ENCODE peak calls at places on chromosomes 1 and 21, in seven cellular contexts. D is NCI-H1105 treated with DMSO at 0.1 percent for 48 hours, L is Kasumi-1, J is ELR, E is hypothalamus, O is A172, C is AG08396. H is an unnamed sample.

GRCh38 chr1:44029260-44029910 is 1.9 kb downstream of the SLC6A9 start:
- DNase-seq in D (peak), L (peak), J (no peak), E (no peak), O (no peak), C (peak), H (no peak)

GRCh38 chr1:151715726-151716404 is 738 bp downstream of the CELF3 start:
- DNase-seq in D (peak), L (no peak), J (peak), E (no peak), O (no peak), C (no peak), H (peak)

GRCh38 chr1:101170506-101171050 is 66.2 kb upstream of the S1PR1 start:
- DNase-seq in D (no peak), L (no peak), J (no peak), E (no peak), O (no peak), C (no peak), H (no peak)

GRCh38 chr1:162011337-162012012 is 12.2 kb downstream of the OLFML2B start:
- DNase-seq in D (no peak), L (no peak), J (no peak), E (no peak), O (no peak), C (no peak), H (no peak)

GRCh38 chr1:202234331-202235002 is 40.9 kb downstream of the LGR6 start:
- DNase-seq in D (no peak), L (no peak), J (peak), E (no peak), O (peak), C (no peak), H (no peak)

GRCh38 chr1:27395441-27396195 is 3.2 kb downstream of the GPR3 start:
- DNase-seq in D (peak), L (peak), J (peak), E (peak), O (peak), C (peak), H (peak)

GRCh38 chr21:40618216-40618615 is 228.7 kb downstream of the DSCAM start:
- DNase-seq in D (no peak), L (no peak), J (no peak), E (no peak), O (no peak), C (no peak), H (no peak)

GRCh38 chr1:34828611-34829010 is 30.9 kb downstream of the SMIM12 start:
- DNase-seq in D (no peak), L (no peak), J (no peak), E (no peak), O (no peak), C (no peak), H (no peak)

GRCh38 chr1:3380465-3380864 is 74.0 kb upstream of the ARHGEF16 start:
- DNase-seq in D (no peak), L (no peak), J (no peak), E (no peak), O (no peak), C (no peak), H (no peak)

GRCh38 chr1:112465122-112465521 is 43.6 kb upstream of the WNT2B start:
- DNase-seq in D (no peak), L (no peak), J (peak), E (no peak), O (peak), C (no peak), H (no peak)

GRCh38 chr21:43609501-43610340 is 49.6 kb downstream of the HSF2BP start:
- DNase-seq in D (peak), L (no peak), J (peak), E (no peak), O (peak), C (no peak), H (peak)

GRCh38 chr1:99766378-99766800 is at the start of gene FRRS1:
- DNase-seq in D (peak), L (peak), J (peak), E (peak), O (peak), C (peak), H (peak)

GRCh38 chr1:48619529-48619928 is 147.5 kb upstream of the SPATA6 start:
- DNase-seq in D (no peak), L (no peak), J (peak), E (no peak), O (peak), C (no peak), H (no peak)

GRCh38 chr1:37514350-37515184 is at the start of gene MEAF6:
- DNase-seq in D (peak), L (peak), J (peak), E (peak), O (peak), C (peak), H (peak)

GRCh38 chr1:16155537-16156410 is at the start of gene EPHA2:
- DNase-seq in D (peak), L (no peak), J (peak), E (peak), O (peak), C (peak), H (peak)

GRCh38 chr1:31764307-31765040 is at the start of gene ADGRB2:
- DNase-seq in D (peak), L (no peak), J (peak), E (no peak), O (no peak), C (peak), H (peak)

H was measured in NCI-H2227 treated with DMSO at 0.1 percent for 48 hours.